ENCODE peak calls at places on chromosomes 7 and 10, in six cellular contexts. Z is GM12878, D is H1, J is GM12892, V is HepG2, B is K562. O is an unnamed sample.

GRCh38 chr7:116840256-116840655 is 22.1 kb upstream of the CAPZA2 start:
- DNase-seq in Z (no peak), D (no peak), J (no peak), V (no peak), B (no peak), O (no peak)

GRCh38 chr10:114708084-114708483 is 50.0 kb upstream of the ABLIM1 start:
- DNase-seq in Z (no peak), D (no peak), J (no peak), V (no peak), B (no peak), O (no peak)

GRCh38 chr7:15764010-15764409 is 77.5 kb upstream of the MEOX2 start:
- DNase-seq in Z (no peak), D (no peak), J (no peak), V (no peak), B (no peak), O (no peak)

GRCh38 chr10:26879744-26880143 is 19.0 kb upstream of the ABI1 start:
- DNase-seq in Z (no peak), D (no peak), J (no peak), V (no peak), B (no peak), O (no peak)

GRCh38 chr10:4201866-4202825 is 417.1 kb upstream of the KLF6 start:
- DNase-seq in Z (no peak), D (no peak), J (no peak), V (no peak), B (no peak), O (no peak)

GRCh38 chr7:16395121-16395520 is 26.2 kb downstream of the CRPPA start:
- DNase-seq in Z (no peak), D (no peak), J (no peak), V (no peak), B (no peak), O (no peak)

GRCh38 chr10:92714152-92714836 is 24.5 kb downstream of the HHEX start:
- DNase-seq in Z (no peak), D (no peak), J (no peak), V (no peak), B (no peak), O (no peak)

GRCh38 chr10:58755688-58756087 is 243.0 kb downstream of the BICC1 start:
- DNase-seq in Z (no peak), D (no peak), J (no peak), V (no peak), B (no peak), O (no peak)

GRCh38 chr7:28957064-28957821 is 887 bp downstream of the TRIL start:
- DNase-seq in Z (no peak), D (no peak), J (peak), V (no peak), B (no peak), O (peak)

GRCh38 chr10:75202321-75203096 is 8.1 kb upstream of the VDAC2 start:
- DNase-seq in Z (no peak), D (no peak), J (no peak), V (peak), B (no peak), O (no peak)

GRCh38 chr7:76166404-76167255 is 35.1 kb upstream of the SRRM3 start:
- DNase-seq in Z (peak), D (peak), J (peak), V (peak), B (peak), O (peak)

GRCh38 chr7:2980406-2981102 is 63.1 kb downstream of the CARD11 start:
- DNase-seq in Z (no peak), D (no peak), J (no peak), V (no peak), B (no peak), O (no peak)

GRCh38 chr10:6203331-6204062 is 765 bp downstream of the PFKFB3 start:
- DNase-seq in Z (no peak), D (no peak), J (peak), V (no peak), B (peak), O (peak)

GRCh38 chr10:17214991-17215781 is 12.9 kb upstream of the VIM start:
- DNase-seq in Z (no peak), D (no peak), J (no peak), V (no peak), B (no peak), O (no peak)

GRCh38 chr10:11397980-11398580 is 213.4 kb downstream of the USP6NL start:
- DNase-seq in Z (no peak), D (no peak), J (no peak), V (no peak), B (no peak), O (no peak)

GRCh38 chr7:30906520-30907240 is 5.0 kb upstream of the AQP1 start:
- DNase-seq in Z (no peak), D (no peak), J (no peak), V (no peak), B (no peak), O (no peak)

GRCh38 chr7:22499044-22499443 is 944 bp downstream of the STEAP1B start:
- DNase-seq in Z (no peak), D (no peak), J (no peak), V (no peak), B (no peak), O (no peak)

GRCh38 chr7:143305423-143306070 is 10.4 kb upstream of the CLCN1 start:
- DNase-seq in Z (no peak), D (no peak), J (no peak), V (peak), B (peak), O (no peak)

GRCh38 chr10:93821051-93821772 is 63.5 kb downstream of the LGI1 start:
- DNase-seq in Z (no peak), D (no peak), J (no peak), V (peak), B (no peak), O (no peak)

GRCh38 chr10:114045071-114045737 is 1.5 kb downstream of the ADRB1 start:
- DNase-seq in Z (no peak), D (no peak), J (no peak), V (no peak), B (no peak), O (no peak)

GRCh38 chr7:155090647-155091046 is 20.5 kb downstream of the HTR5A start:
- DNase-seq in Z (no peak), D (no peak), J (no peak), V (no peak), B (no peak), O (no peak)

GRCh38 chr7:5630670-5631069 is 150.8 kb downstream of the RNF216 start:
- DNase-seq in Z (no peak), D (no peak), J (no peak), V (no peak), B (no peak), O (no peak)

GRCh38 chr7:130401101-130401500 is 20.8 kb downstream of the CPA1 start:
- DNase-seq in Z (no peak), D (no peak), J (no peak), V (no peak), B (no peak), O (no peak)

GRCh38 chr7:50711271-50712175 is 71.2 kb downstream of the GRB10 start:
- DNase-seq in Z (no peak), D (no peak), J (no peak), V (no peak), B (no peak), O (no peak)

GRCh38 chr10:48775206-48775517 is 90.5 kb downstream of the WDFY4 start:
- DNase-seq in Z (no peak), D (no peak), J (no peak), V (no peak), B (no peak), O (no peak)

GRCh38 chr7:105426606-105427146 is 38.0 kb upstream of the SRPK2 start:
- DNase-seq in Z (no peak), D (no peak), J (no peak), V (no peak), B (no peak), O (no peak)

GRCh38 chr10:70774810-70775678 is 10.1 kb downstream of the TBATA start:
- DNase-seq in Z (no peak), D (no peak), J (no peak), V (peak), B (no peak), O (no peak)

GRCh38 chr10:16950686-16951681 is 133.8 kb upstream of the RSU1 start:
- DNase-seq in Z (no peak), D (peak), J (no peak), V (no peak), B (peak), O (no peak)

GRCh38 chr10:123132576-123133477 is 2.9 kb upstream of the HMX3 start:
- DNase-seq in Z (peak), D (no peak), J (peak), V (peak), B (peak), O (peak)

GRCh38 chr10:5198386-5198785 is 1.7 kb downstream of the AKR1C4 start:
- DNase-seq in Z (no peak), D (no peak), J (no peak), V (no peak), B (no peak), O (no peak)

GRCh38 chr7:121561717-121562116 is 165.6 kb upstream of the FAM3C start:
- DNase-seq in Z (no peak), D (no peak), J (no peak), V (no peak), B (no peak), O (no peak)

GRCh38 chr7:111803015-111803758 is 240.9 kb upstream of the IMMP2L start:
- DNase-seq in Z (no peak), D (no peak), J (no peak), V (peak), B (no peak), O (no peak)

GRCh38 chr10:126123466-126123865 is 227.1 kb downstream of the FANK1 start:
- DNase-seq in Z (no peak), D (no peak), J (no peak), V (no peak), B (no peak), O (no peak)

GRCh38 chr7:148045521-148045920 is 545.0 kb upstream of the C7orf33 start:
- DNase-seq in Z (no peak), D (no peak), J (no peak), V (no peak), B (no peak), O (no peak)

GRCh38 chr10:44696496-44696895 is 214.6 kb upstream of the TMEM72 start:
- DNase-seq in Z (no peak), D (no peak), J (no peak), V (no peak), B (no peak), O (no peak)

GRCh38 chr10:10055656-10056445 is 961.8 kb upstream of the CELF2 start:
- DNase-seq in Z (no peak), D (no peak), J (no peak), V (no peak), B (no peak), O (no peak)

GRCh38 chr7:44881610-44882009 is 3.7 kb downstream of the PURB start:
- DNase-seq in Z (no peak), D (no peak), J (no peak), V (no peak), B (no peak), O (no peak)
- TF ChIP-seq TAF1 in Z (no peak), D (no peak), J (no peak), V (no peak), B (no peak), O (no peak)

GRCh38 chr7:85075864-85076263 is 111.0 kb downstream of the SEMA3D start:
- DNase-seq in Z (no peak), D (no peak), J (no peak), V (no peak), B (no peak), O (no peak)
- TF ChIP-seq POLR2A in Z (no peak), D (no peak), J (no peak), V (no peak), B (no peak), O (no peak)

GRCh38 chr10:52526251-52526823 is 212.3 kb downstream of the DKK1 start:
- DNase-seq in Z (no peak), D (no peak), J (no peak), V (no peak), B (no peak), O (no peak)

GRCh38 chr10:52523696-52524095 is 209.6 kb downstream of the DKK1 start:
- DNase-seq in Z (no peak), D (no peak), J (no peak), V (no peak), B (no peak), O (no peak)

DNA sequence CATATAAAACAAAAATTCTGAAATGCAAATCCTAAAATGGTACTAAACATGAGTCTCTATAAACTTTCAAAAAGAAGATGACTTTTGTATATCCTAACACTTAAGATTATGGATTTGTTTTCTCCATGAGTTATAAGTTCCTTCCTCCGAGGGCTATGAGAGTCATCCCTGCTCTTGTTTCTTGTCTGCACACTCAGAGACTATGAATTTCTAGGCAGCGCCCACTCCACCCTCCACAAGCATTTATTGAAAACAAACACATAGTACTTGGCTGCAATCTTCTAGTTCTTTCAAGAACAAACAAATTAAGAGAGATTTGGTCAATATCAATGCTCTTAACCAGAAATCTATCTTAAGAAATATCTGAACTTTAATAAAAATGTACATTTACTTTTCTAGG is 211.7 kb downstream of the DKK1 start:
- DNase-seq in Z (no peak), D (no peak), J (no peak), V (no peak), B (no peak), O (no peak)
- TF ChIP-seq TAF1 in Z (no peak), D (no peak), J (no peak), V (no peak), B (no peak), O (no peak)

GRCh38 chr7:55953707-55954475 is 2.2 kb downstream of the MRPS17 start:
- DNase-seq in Z (no peak), D (no peak), J (no peak), V (no peak), B (no peak), O (no peak)

GRCh38 chr7:55957190-55957589 is 5.5 kb downstream of the MRPS17 start:
- DNase-seq in Z (no peak), D (no peak), J (no peak), V (peak), B (no peak), O (no peak)

GRCh38 chr7:55951637-55952351 is at the start of gene MRPS17:
- DNase-seq in Z (peak), D (peak), J (peak), V (peak), B (peak), O (peak)
- TF ChIP-seq POLR2A in Z (peak), D (peak), J (peak), V (peak), B (peak), O (peak)

O was measured in GM12891.